ENCODE peak calls at places on chromosomes 13 and 19, in nine cellular contexts. Y, O, I, A, T, V, W, E and G are unnamed samples.

GRCh38 chr19:29667941-29668340 is 2.7 kb downstream of the PLEKHF1 start:
- DNase-seq in E (peak), Y (no peak), O (no peak), T (no peak), W (no peak), A (peak), I (no peak), V (no peak), G (no peak)

GRCh38 chr13:57633950-57634828 is 2.6 kb downstream of the PCDH17 start:
- DNase-seq in V (peak), T (no peak), W (no peak), E (no peak), A (peak), Y (peak), O (no peak), I (no peak), G (no peak)

GRCh38 chr13:89627991-89628390 is 1719.5 kb upstream of the MIR17HG start:
- DNase-seq in W (peak), V (no peak), O (peak), I (no peak), A (no peak), T (no peak), Y (no peak), E (no peak), G (no peak)

GRCh38 chr13:99028890-99029289 is 51.0 kb upstream of the DOCK9 start:
- DNase-seq in V (no peak), Y (no peak), I (no peak), T (no peak), E (no peak), A (no peak), W (no peak), O (no peak), G (no peak)

GRCh38 chr13:48816696-48817095 is 159.0 kb upstream of the FNDC3A start:
- DNase-seq in I (no peak), Y (no peak), E (no peak), A (no peak), O (peak), V (no peak), T (no peak), W (no peak), G (no peak)

GRCh38 chr13:31794452-31794851 is 55.1 kb downstream of the RXFP2 start:
- DNase-seq in V (no peak), W (no peak), I (no peak), A (no peak), Y (no peak), O (no peak), E (no peak), T (peak), G (no peak)

GRCh38 chr13:98214008-98214643 is 37.1 kb upstream of the RNF113B start:
- DNase-seq in I (no peak), O (no peak), A (peak), W (peak), T (no peak), Y (no peak), E (no peak), V (peak), G (no peak)

GRCh38 chr13:25963681-25964080 is 88.1 kb downstream of the SHISA2 start:
- DNase-seq in W (no peak), I (peak), T (no peak), Y (no peak), V (no peak), E (no peak), A (no peak), O (peak), G (no peak)

GRCh38 chr19:1402411-1403070 is 1.2 kb upstream of the GAMT start:
- DNase-seq in O (peak), V (no peak), E (peak), T (no peak), A (no peak), W (peak), I (no peak), Y (no peak), G (no peak)

GRCh38 chr13:32261567-32261966 is 53.6 kb downstream of the ZAR1L start:
- DNase-seq in I (peak), Y (no peak), A (no peak), V (no peak), O (peak), W (peak), T (peak), E (no peak), G (peak)

DNA sequence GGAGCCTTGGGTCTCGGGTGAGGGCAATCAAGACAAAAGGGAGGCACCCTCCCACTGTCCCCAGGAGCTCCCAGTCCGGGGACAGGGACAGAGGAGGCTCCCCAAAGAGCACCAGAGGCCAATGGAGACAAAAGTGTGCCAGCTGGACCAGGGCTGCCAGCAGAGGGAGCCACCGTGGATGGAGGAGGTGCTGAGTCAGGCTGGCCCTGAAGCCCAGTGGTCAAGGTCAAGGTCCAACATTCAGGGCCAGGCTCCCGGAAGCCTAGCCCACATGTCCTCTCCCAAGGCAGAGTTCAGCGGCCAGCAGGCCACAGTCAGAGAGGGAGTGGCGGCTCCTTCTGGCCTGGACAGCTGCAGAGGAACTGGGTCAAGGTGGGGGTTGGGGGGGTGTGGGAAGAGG is 8.4 kb downstream of the COL5A3 start:
- DNase-seq in I (no peak), V (peak), W (no peak), A (peak), O (no peak), T (no peak), Y (peak), E (no peak), G (no peak)
- TF ChIP-seq CTCF in I (peak), V (peak), W (no peak), A (no peak), O (peak), T (no peak), Y (peak), E (no peak), G (no peak)

DNA sequence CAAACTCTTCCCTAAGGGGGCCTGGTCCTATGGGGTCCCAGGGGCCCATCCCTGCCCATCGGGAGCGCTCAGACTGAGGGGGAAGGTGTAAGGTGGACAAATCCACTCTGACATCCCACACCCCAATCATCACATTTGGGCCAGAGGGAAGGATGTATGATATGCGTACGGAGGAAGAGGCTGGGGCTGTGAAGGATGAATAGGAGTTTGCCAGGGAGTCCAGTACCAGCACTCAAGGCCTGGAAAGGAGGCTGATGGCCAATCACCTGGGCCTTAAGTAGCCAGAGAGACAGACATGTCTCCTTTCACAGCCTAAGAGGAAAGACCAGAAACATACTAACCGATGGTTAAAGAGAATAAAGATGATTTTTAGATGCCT is 14.9 kb downstream of the TJP3 start:
- DNase-seq in V (no peak), Y (no peak), O (no peak), A (no peak), E (no peak), W (no peak), I (no peak), T (no peak), G (no peak)
- TF ChIP-seq CTCF in V (no peak), Y (no peak), O (no peak), A (no peak), E (no peak), W (no peak), I (no peak), T (no peak), G (no peak)

GRCh38 chr13:110156186-110157065 is 150.5 kb downstream of the COL4A1 start:
- DNase-seq in Y (no peak), V (no peak), T (no peak), A (no peak), I (no peak), W (no peak), E (no peak), O (no peak), G (no peak)
- TF ChIP-seq CTCF in Y (no peak), V (no peak), T (no peak), A (no peak), I (no peak), W (no peak), E (no peak), O (no peak), G (no peak)

GRCh38 chr13:45280751-45281634 is 60.0 kb downstream of the TPT1 start:
- DNase-seq in W (peak), I (peak), Y (peak), V (peak), E (peak), O (peak), A (peak), T (peak), G (peak)
- TF ChIP-seq CTCF in W (peak), I (peak), Y (no peak), V (peak), E (peak), O (peak), A (no peak), T (peak), G (no peak)

DNA sequence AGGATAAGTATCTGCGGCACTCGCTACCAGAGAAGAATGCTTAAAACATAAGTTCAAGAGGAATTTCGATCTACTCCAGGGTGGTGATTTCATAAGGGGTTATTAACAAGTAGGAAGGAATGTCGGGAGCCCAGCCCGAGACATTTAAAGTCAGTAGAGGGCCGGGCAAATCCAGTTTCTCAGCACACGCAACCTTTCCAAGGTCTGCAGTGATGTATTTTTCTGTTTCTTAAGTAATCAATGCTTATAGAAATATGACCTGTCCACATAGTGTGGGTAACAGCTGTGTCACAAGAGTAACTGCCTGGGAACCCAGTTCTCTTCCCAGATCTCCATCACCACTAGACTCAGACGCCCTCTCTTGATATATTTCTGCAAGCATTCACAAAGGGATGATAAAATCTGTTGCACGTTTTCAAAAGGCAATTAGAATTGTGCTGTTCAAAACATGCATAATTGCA is 525.9 kb downstream of the MYO16 start:
- DNase-seq in Y (no peak), E (no peak), V (no peak), O (peak), W (peak), T (no peak), A (no peak), I (peak), G (no peak)
- TF ChIP-seq CTCF in Y (no peak), E (no peak), V (no peak), O (no peak), W (no peak), T (no peak), A (no peak), I (no peak), G (no peak)

GRCh38 chr19:13334801-13335481 is 171.3 kb downstream of the CACNA1A start:
- DNase-seq in W (no peak), O (no peak), Y (no peak), V (no peak), A (no peak), T (no peak), I (no peak), E (no peak), G (no peak)
- TF ChIP-seq CTCF in W (no peak), O (no peak), Y (peak), V (no peak), A (no peak), T (no peak), I (no peak), E (no peak), G (no peak)

GRCh38 chr13:111518161-111518791 is 197.8 kb downstream of the TEX29 start:
- DNase-seq in T (no peak), O (no peak), I (no peak), W (no peak), A (no peak), E (peak), V (no peak), Y (no peak), G (no peak)
- TF ChIP-seq CTCF in T (no peak), O (no peak), I (no peak), W (no peak), A (no peak), E (no peak), V (no peak), Y (no peak), G (no peak)